ENCODE peak calls at places on chromosomes 4 and X, in ten cellular contexts. O is CD8-positive, alpha-beta memory T cell; R is lower lobe of right lung; G is upper lobe of right lung; Z is effector memory CD4-positive, alpha-beta T cell; W is germinal center; K is adipocyte; U is GM18507; L is ascending aorta; M is EL. I is an unnamed sample.

GRCh38 chr4:78661923-78662521 is 110.5 kb downstream of the ANXA3 start:
- DNase-seq in W (no peak), R (no peak), K (peak; percentile 77), O (no peak), M (peak; percentile 50), G (no peak), L (no peak), Z (no peak), U (no peak), I (no peak)

GRCh38 chrX:49919617-49920016 is 2.8 kb upstream of the CLCN5 start:
- DNase-seq in W (peak; percentile 9), O (peak; percentile 8), Z (no peak), K (peak; percentile 79), G (no peak), U (no peak), R (no peak), L (peak; percentile 69), M (peak; percentile 11), I (no peak)

GRCh38 chrX:105725228-105725627 is 97.1 kb upstream of the NRK start:
- DNase-seq in O (no peak), U (no peak), R (no peak), G (no peak), Z (no peak), L (no peak), W (no peak), K (no peak), M (no peak), I (no peak)

GRCh38 chr4:113666386-113667114 is 95.0 kb downstream of the CAMK2D start:
- DNase-seq in L (no peak), O (no peak), K (no peak), Z (no peak), U (no peak), M (no peak), W (no peak), R (no peak), G (no peak), I (no peak)

GRCh38 chr4:2256156-2256731 is 5.7 kb downstream of the MXD4 start:
- DNase-seq in R (peak; percentile 55), O (no peak), U (no peak), W (no peak), K (no peak), M (no peak), Z (no peak), G (peak; percentile 66), L (peak; percentile 68), I (no peak)

GRCh38 chr4:108415389-108415788 is 205.0 kb upstream of the RPL34 start:
- DNase-seq in M (no peak), O (no peak), U (no peak), G (no peak), W (no peak), Z (no peak), R (no peak), L (no peak), K (no peak), I (no peak)

GRCh38 chrX:130975947-130976346 is 72.9 kb upstream of the ENOX2 start:
- DNase-seq in W (peak; percentile 3), R (no peak), O (peak; percentile 7), Z (no peak), K (peak; percentile 60), L (no peak), G (no peak), M (peak; percentile 34), U (no peak), I (peak; percentile 9)

GRCh38 chr4:46270986-46271596 is 118.8 kb downstream of the GABRA2 start:
- DNase-seq in R (no peak), W (no peak), G (no peak), Z (no peak), L (no peak), M (no peak), U (no peak), K (peak; percentile 7), O (no peak), I (no peak)

GRCh38 chr4:41245983-41246382 is 10.7 kb upstream of the UCHL1 start:
- DNase-seq in O (no peak), U (no peak), M (no peak), R (no peak), G (no peak), K (no peak), Z (no peak), L (no peak), W (no peak), I (no peak)

GRCh38 chrX:22060952-22061351 is 28.8 kb downstream of the PHEX start:
- DNase-seq in W (no peak), L (no peak), G (no peak), R (no peak), Z (no peak), U (no peak), K (no peak), O (no peak), M (peak; percentile 0), I (no peak)

GRCh38 chr4:159484049-159484448 is 381.2 kb downstream of the RAPGEF2 start:
- DNase-seq in R (no peak), U (no peak), L (no peak), G (no peak), O (no peak), K (no peak), W (no peak), Z (no peak), M (no peak), I (no peak)

GRCh38 chr4:157099506-157099905 is 23.6 kb downstream of the GLRB start:
- DNase-seq in G (no peak), Z (no peak), O (no peak), U (no peak), L (no peak), W (no peak), K (no peak), M (no peak), R (no peak), I (no peak)

GRCh38 chr4:53480909-53481308 is 103.5 kb downstream of the FIP1L1 start:
- DNase-seq in W (no peak), M (no peak), Z (no peak), K (no peak), U (no peak), G (no peak), O (no peak), R (no peak), L (no peak), I (no peak)

GRCh38 chrX:7146026-7146702 is 1.3 kb upstream of the STS start:
- DNase-seq in L (no peak), R (no peak), O (no peak), G (no peak), K (no peak), Z (no peak), M (peak; percentile 3), W (no peak), U (no peak), I (no peak)

GRCh38 chr4:180434131-180434895 is 1808.9 kb upstream of the TENM3 start:
- DNase-seq in O (no peak), W (no peak), U (no peak), K (no peak), L (no peak), M (no peak), R (no peak), G (no peak), Z (no peak), I (no peak)

GRCh38 chrX:71859637-71860036 is 51.0 kb upstream of the NHSL2 start:
- DNase-seq in W (no peak), M (peak; percentile 34), K (peak; percentile 67), U (no peak), R (no peak), L (no peak), Z (no peak), O (peak; percentile 32), G (no peak), I (peak; percentile 21)

I was measured in central memory CD4-positive, alpha-beta T cell.